ENCODE peak calls at places on chromosomes 11 and 22, in four cellular contexts. W is transverse colon, H is heart left ventricle, P is NB4. O is an unnamed sample.

GRCh38 chr11:3877252-3878035 is 22.0 kb downstream of the STIM1 start:
- DNase-seq in W (no peak), H (no peak), P (no peak), O (no peak)

GRCh38 chr22:29635734-29636357 is 32.4 kb downstream of the NF2 start:
- DNase-seq in W (no peak), H (no peak), P (peak; percentile 69), O (peak; percentile 74)

GRCh38 chr11:92206441-92206840 is 18.2 kb upstream of the FAT3 start:
- DNase-seq in W (no peak), H (no peak), P (no peak), O (no peak)

GRCh38 chr11:18633256-18634139 is 644 bp downstream of the SPTY2D1 start:
- DNase-seq in W (peak; percentile 15), H (no peak), P (peak; percentile 37), O (peak; percentile 73)

GRCh38 chr11:116537736-116538135 is 235.1 kb downstream of the BUD13 start:
- DNase-seq in W (no peak), H (no peak), P (no peak), O (no peak)

GRCh38 chr11:129117595-129118350 is 74.4 kb downstream of the ARHGAP32 start:
- DNase-seq in W (peak; percentile 20), H (peak; percentile 27), P (peak; percentile 74), O (peak; percentile 78)

GRCh38 chr22:27488456-27489224 is 312.9 kb downstream of the MN1 start:
- DNase-seq in W (no peak), H (no peak), P (no peak), O (no peak)

GRCh38 chr11:22634897-22635629 is 9.4 kb upstream of the FANCF start:
- DNase-seq in W (no peak), H (peak; percentile 16), P (no peak), O (peak; percentile 9)

DNA sequence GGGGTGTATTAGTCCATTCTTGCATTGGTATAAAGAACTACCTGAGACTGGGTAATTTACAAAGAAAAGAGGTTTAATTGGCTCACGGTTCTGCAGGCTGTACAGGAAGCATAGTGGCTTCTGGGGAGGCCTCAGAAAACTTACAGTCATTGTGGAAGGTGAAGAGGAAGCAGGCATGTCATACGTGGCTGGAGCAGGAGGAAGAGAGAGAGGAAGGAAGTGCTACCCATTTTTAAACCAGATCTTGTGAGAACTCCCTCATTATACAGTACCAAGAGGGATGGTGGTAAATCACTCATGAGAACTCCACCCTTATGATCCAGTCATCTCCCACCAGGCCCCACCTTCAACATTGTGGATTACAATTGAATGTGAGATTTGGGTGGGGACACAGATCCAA is 53.1 kb downstream of the TRIM44 start:
- DNase-seq in W (no peak), H (no peak), P (no peak), O (no peak)
- TF ChIP-seq POLR2A in W (no peak), H (no peak), P (no peak), O (no peak)

GRCh38 chr22:21104126-21104691 is 58.5 kb downstream of the LRRC74B start:
- DNase-seq in W (no peak), H (no peak), P (no peak), O (no peak)
- TF ChIP-seq POLR2A in W (no peak), H (no peak), P (no peak), O (no peak)

GRCh38 chr11:43676933-43677332 is 3.6 kb upstream of the HSD17B12 start:
- DNase-seq in W (no peak), H (no peak), P (no peak), O (no peak)

GRCh38 chr11:43681543-43681942 is 1.0 kb downstream of the HSD17B12 start:
- DNase-seq in W (no peak), H (no peak), P (peak; percentile 38), O (peak; percentile 57)

GRCh38 chr11:43686207-43686606 is 5.7 kb downstream of the HSD17B12 start:
- DNase-seq in W (no peak), H (no peak), P (no peak), O (peak; percentile 7)

GRCh38 chr11:43685483-43685882 is 4.9 kb downstream of the HSD17B12 start:
- DNase-seq in W (no peak), H (no peak), P (peak; percentile 20), O (peak; percentile 15)

DNA sequence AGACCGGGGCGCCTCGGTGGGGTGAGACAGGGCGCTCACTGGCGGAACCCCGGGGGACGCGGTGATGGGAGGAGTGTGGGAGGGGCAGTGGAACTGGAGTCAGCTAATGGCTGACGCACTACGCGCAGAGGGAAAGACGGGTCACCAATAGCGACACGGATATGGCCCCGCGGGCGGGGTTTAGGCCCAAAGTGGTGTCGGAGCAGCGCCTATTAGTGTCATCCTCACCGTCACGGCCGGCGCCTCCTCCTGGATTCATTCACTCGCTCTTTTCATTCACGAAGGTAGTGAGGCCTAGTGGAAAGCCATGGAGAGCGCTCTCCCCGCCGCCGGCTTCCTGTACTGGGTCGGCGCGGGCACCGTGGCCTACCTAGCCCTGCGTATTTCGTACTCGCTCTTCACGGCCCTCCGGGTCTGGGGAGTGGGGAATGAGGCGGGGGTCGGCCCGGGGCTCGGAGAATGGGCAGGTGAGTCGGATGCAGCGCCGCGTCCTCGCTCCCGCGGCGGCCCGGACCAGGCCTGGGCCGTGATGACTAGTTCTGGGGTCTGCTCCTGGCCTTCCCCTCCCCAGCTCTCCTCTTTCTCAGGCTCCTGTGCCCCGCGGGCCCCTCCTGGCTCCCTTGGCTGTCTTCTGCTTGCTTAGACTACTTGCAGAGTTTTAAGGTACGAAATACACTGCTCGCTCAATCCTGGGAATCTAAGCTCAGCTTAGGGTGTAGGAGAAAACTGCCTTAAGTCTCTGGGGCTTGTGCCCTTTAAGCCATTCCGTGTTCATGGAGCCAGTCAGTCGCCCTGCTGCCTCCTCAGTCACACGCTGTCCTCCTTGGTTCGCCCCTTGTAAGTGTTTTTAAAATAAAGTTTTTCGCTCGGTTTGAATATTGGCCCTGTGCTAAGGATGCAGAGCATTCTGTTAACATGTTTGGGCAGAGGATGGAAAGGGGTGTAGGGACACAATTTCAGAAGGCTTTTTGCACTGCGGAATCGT is at the start of gene HSD17B12:
- DNase-seq in W (peak; percentile 99), H (peak; percentile 99), P (peak; percentile 99), O (peak; percentile 97)
- TF ChIP-seq POLR2A in W (peak; percentile 97), H (no peak), P (peak; percentile 44), O (peak; percentile 96)

GRCh38 chr11:69295079-69295994 is 1.4 kb downstream of the MYEOV start:
- DNase-seq in W (no peak), H (no peak), P (no peak), O (no peak)

GRCh38 chr11:69292221-69292648 is 1.7 kb upstream of the MYEOV start:
- DNase-seq in W (peak; percentile 50), H (no peak), P (peak; percentile 80), O (peak; percentile 35)

GRCh38 chr11:69294621-69295078 is 695 bp downstream of the MYEOV start:
- DNase-seq in W (no peak), H (no peak), P (no peak), O (no peak)

GRCh38 chr11:69293087-69293486 is 868 bp upstream of the MYEOV start:
- DNase-seq in W (no peak), H (no peak), P (no peak), O (peak; percentile 22)

DNA sequence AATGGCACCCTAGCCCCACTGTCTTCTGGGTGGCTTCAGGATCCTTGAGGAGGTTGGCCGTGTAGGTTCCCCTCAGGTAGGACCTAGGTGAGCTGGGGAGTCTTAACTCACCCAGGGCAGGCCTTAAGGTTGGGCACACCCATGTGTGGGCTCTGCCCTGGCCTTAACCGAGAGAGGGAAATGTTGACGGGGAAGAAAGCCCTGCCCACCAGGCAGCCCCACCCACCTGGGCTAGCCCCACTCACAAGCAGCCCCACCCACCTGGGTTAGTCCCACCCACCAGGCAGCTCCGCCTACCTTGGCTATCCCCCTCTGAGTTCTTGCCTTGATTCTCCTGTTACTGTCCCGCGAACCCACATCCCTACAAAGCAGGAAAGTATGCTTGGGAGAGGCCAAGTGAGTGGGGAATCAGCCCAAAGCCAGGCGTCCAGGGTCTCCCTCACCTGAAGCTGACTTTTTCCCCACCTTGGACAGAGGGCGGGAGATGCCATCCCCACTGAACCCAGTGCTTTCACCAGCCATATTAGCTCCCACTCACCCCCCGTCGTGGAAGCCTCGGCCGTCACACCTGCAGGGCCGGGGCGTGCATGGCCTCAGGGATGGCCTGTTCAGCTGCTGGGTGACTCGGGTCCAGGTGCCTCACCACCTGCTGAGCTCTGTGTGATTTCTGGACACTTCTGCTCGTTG is at the start of gene MYEOV:
- DNase-seq in W (peak; percentile 81), H (no peak), P (peak; percentile 74), O (peak; percentile 62)
- TF ChIP-seq POLR2A in W (no peak), H (no peak), P (no peak), O (no peak)

GRCh38 chr11:67372993-67373915 is at the start of gene CLCF1:
- DNase-seq in W (peak; percentile 83), H (peak; percentile 76), P (peak; percentile 91), O (peak; percentile 58)
- TF ChIP-seq POLR2A in W (no peak), H (no peak), P (peak; percentile 33), O (no peak)

GRCh38 chr22:24289781-24290181 is 19.1 kb downstream of the SPECC1L start:
- DNase-seq in W (no peak), H (no peak), P (no peak), O (peak; percentile 56)
- TF ChIP-seq POLR2A in W (no peak), H (no peak), P (no peak), O (no peak)

DNA sequence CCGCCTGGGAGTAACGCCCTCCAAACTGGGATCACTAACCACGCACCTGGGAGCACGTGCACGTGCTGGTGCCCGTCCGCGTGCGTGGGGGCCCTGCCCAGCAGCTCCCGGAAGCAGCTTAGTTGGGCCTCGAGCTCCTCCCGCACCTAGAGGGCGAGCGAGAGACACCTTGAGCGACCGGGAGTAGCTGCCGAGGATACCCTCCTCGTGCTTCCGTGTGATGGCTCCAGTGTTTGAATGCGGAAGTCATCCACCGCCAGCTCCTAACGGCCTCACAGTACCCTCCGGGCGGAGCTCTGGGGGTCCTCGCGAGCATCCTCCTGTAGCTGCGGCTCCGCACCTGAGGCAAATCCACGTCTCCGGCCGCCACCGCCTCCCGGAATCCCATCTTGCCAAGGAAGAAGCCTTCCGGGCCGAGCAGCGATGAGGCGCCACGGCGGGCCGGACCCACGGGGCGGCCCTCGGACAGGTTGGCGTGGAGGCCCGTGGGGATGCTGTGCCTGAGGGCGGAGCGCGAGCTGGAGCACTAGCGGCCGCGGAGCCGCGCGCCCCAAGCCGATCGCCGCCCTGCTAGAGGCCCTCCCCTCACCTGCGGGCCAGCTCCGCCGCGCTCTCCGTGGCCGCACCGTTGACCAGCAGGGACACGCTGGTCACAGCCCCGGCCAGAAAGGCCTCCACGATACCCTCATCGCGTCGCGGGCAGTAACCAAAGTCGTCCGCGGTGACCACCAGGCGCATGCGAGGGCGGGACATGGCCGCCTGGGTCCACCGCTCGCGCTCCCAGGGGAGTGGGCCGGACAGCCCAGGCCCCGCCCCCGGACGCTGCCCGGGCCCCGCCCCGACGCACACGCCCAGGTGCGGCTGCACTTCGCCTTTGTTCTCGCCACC is at the start of gene YDJC:
- DNase-seq in W (peak; percentile 97), H (peak; percentile 92), P (peak; percentile 96), O (peak; percentile 96)
- TF ChIP-seq POLR2A in W (peak; percentile 77), H (no peak), P (peak; percentile 83), O (peak; percentile 77)

GRCh38 chr11:62831520-62832345 is at the start of gene STX5:
- DNase-seq in W (peak; percentile 100), H (peak; percentile 100), P (peak; percentile 99), O (peak; percentile 100)
- TF ChIP-seq POLR2A in W (peak; percentile 94), H (peak; percentile 12), P (peak; percentile 84), O (peak; percentile 86)

DNA sequence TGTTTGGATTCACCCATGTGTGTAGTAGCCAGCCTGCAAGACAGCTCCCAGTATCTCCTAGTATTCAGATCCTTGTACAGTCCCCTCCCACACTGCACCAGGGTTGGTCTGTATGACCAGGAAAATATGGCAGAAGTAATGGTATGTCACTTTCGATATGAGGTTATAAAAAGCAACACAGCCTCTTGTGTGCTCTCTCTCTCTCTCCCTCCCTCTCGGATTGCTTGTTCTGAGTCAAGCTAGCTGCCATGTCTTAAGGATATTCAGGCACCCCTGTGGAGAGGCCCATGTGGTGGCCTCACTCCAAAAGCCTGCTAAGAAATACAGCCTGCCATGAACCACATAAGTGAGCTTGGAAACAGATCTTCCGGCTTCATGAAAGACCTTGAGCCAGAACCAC is 25.4 kb downstream of the FXYD6 start:
- DNase-seq in W (no peak), H (peak; percentile 5), P (no peak), O (no peak)
- TF ChIP-seq POLR2A in W (no peak), H (no peak), P (no peak), O (no peak)